ENCODE peak calls at places on chromosomes 6 and 20, in ten cellular contexts. C is brain microvascular endothelial cell, A is colonic mucosa, I is lower leg skin, T is pancreas, E is Caco-2, B is GM06990, Z is PC-3, H is kidney, M is tibial artery. W is an unnamed sample.

GRCh38 chr6:64890609-64891008 is 816.4 kb downstream of the EYS start:
- DNase-seq in H (no peak), Z (peak; percentile 73), I (no peak), T (no peak), A (no peak), E (no peak), M (no peak), B (no peak), C (no peak), W (no peak)

GRCh38 chr20:31569163-31570020 is 35.7 kb upstream of the ID1 start:
- DNase-seq in Z (peak; percentile 59), M (peak; percentile 57), I (no peak), C (no peak), H (no peak), T (peak; percentile 77), E (peak; percentile 75), B (no peak), A (peak; percentile 74), W (no peak)

GRCh38 chr20:63737690-63737939 is 1.2 kb downstream of the LIME1 start:
- DNase-seq in H (no peak), C (no peak), Z (no peak), I (no peak), T (peak; percentile 67), B (no peak), E (no peak), M (no peak), A (no peak), W (no peak)

GRCh38 chr6:104591573-104592334 is 268.0 kb downstream of the HACE1 start:
- DNase-seq in A (no peak), T (no peak), Z (no peak), H (no peak), B (no peak), E (no peak), I (no peak), M (no peak), C (no peak), W (peak; percentile 12)

GRCh38 chr6:28816909-28817807 is 106.6 kb downstream of the TRIM27 start:
- DNase-seq in Z (peak; percentile 69), H (no peak), A (peak; percentile 30), I (no peak), B (peak; percentile 56), M (no peak), C (peak; percentile 90), E (peak; percentile 69), T (no peak), W (peak; percentile 63)

GRCh38 chr6:129543981-129544380 is 166.0 kb downstream of the ARHGAP18 start:
- DNase-seq in C (peak; percentile 53), Z (no peak), H (no peak), B (no peak), E (no peak), A (no peak), T (no peak), I (no peak), M (no peak), W (no peak)

GRCh38 chr6:1395941-1396908 is 6.8 kb downstream of the FOXF2 start:
- DNase-seq in I (no peak), B (no peak), H (no peak), T (no peak), A (no peak), Z (no peak), E (no peak), C (no peak), M (no peak), W (no peak)

GRCh38 chr20:1337441-1337840 is 8.5 kb upstream of the SDCBP2 start:
- DNase-seq in Z (no peak), M (no peak), T (no peak), H (no peak), E (no peak), B (no peak), I (no peak), A (no peak), C (no peak), W (no peak)

GRCh38 chr6:91539451-91539850 is 952.6 kb upstream of the MAP3K7 start:
- DNase-seq in A (no peak), Z (no peak), H (no peak), B (no peak), C (no peak), I (no peak), T (no peak), E (no peak), M (no peak), W (no peak)

GRCh38 chr6:91538622-91539021 is 951.8 kb upstream of the MAP3K7 start:
- DNase-seq in H (no peak), C (no peak), T (no peak), E (no peak), A (no peak), M (no peak), Z (no peak), I (no peak), B (no peak), W (no peak)

DNA sequence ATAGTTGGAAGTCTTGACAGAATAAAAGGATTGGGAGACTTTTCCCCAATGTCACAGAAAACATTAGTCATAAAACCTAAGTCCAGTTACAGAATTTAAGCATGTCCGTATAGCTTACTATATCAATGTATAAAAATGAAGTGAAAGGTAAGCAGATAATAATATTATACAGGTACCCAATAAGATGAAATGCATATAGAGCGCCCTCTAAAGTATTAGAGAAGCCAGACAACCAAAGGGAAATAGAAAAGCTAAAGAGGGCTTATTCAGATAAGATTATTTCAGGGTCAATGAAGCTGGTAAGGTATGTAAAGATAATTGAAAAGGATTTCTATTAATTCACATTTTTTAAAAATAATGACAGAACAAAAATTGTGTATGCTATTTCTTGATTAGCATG is 947.7 kb upstream of the MAP3K7 start:
- DNase-seq in A (no peak), T (no peak), B (no peak), M (no peak), Z (peak; percentile 18), H (no peak), I (no peak), E (no peak), C (no peak), W (no peak)
- TF ChIP-seq CTCF in A (no peak), T (no peak), B (no peak), M (no peak), Z (peak; percentile 53), H (no peak), I (no peak), E (no peak), C (no peak), W (no peak)

GRCh38 chr20:3047486-3048419 is 1.9 kb downstream of the MRPS26 start:
- DNase-seq in I (no peak), H (no peak), M (no peak), B (no peak), A (no peak), T (no peak), E (no peak), Z (no peak), C (no peak), W (no peak)
- H3K4me3 ChIP-seq in I (no peak overlapping the region), H (no peak overlapping the region), M (no peak overlapping the region), B (no peak overlapping the region), A (no peak overlapping the region), T (no peak overlapping the region), E (peak overlapping the region; percentile 96), Z (peak overlapping the region; percentile 93), C (no peak overlapping the region), W (peak overlapping the region; percentile 6)

GRCh38 chr20:62707981-62708521 is 585 bp upstream of the NTSR1 start:
- DNase-seq in E (no peak), A (no peak), M (no peak), B (no peak), Z (peak; percentile 56), H (no peak), C (no peak), T (no peak), I (no peak), W (no peak)
- TF ChIP-seq CTCF in E (peak; percentile 83), A (no peak), M (no peak), B (peak; percentile 30), Z (peak; percentile 56), H (no peak), C (peak; percentile 54), T (no peak), I (no peak), W (peak; percentile 13)

DNA sequence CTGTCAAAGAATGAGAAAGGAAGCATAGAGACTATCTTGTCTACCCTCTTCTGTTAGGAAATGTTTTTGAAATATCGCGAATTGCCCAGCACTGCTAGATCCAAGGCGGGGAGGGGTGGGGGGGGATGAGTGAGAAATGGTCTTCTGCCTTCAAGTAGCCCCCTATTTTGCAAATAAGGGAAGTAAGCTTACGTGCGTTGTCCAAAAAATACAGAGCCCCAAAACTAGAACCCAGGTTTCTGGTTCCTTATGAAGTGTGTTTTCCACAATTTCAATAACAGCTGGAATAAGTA is 923 bp upstream of the ILRUN start:
- DNase-seq in Z (no peak), H (no peak), I (no peak), E (no peak), A (no peak), M (no peak), B (no peak), C (no peak), T (no peak), W (no peak)
- H3K4me3 ChIP-seq in Z (peak overlapping the region; percentile 74), H (peak overlapping the region; percentile 86), I (no peak overlapping the region), E (peak overlapping the region; percentile 74), A (peak overlapping the region; percentile 97), M (peak overlapping the region; percentile 95), B (peak overlapping the region; percentile 92), C (peak overlapping the region; percentile 74), T (no peak overlapping the region), W (peak overlapping the region; percentile 74)

GRCh38 chr6:72140795-72141194 is 254.4 kb downstream of the RIMS1 start:
- DNase-seq in I (no peak), H (no peak), B (no peak), M (no peak), A (no peak), Z (peak; percentile 33), E (no peak), T (no peak), C (no peak), W (no peak)
- TF ChIP-seq CTCF in I (no peak), H (no peak), B (no peak), M (no peak), A (no peak), Z (peak; percentile 44), E (no peak), T (no peak), C (no peak), W (no peak)

DNA sequence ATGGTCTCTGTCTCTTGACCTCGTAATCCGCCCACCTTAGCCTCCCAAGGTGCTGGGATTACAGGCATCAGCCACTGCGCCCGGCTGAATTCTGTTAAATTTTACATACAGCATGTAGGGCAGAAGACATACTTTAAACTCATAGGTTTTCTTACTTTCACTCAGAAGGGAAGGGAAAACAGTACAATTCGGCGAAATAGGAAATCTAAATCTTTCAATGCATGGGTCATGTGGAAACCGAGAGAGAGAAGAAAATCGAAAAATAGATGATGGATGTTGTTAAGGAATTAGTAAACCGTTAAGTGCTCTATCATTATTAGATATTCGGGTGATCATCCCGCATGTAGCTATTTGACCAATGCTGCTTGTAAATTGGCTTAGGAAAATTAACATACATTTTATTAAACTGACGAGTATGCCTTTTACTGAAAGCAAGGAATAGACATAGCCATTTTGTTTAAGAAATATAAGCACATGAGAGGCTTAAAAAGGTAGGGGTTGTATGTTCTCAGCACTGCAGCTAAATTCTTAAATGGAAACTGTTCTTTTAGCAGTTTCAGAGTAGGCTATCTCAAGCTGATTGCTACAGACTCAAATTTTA is 164.7 kb upstream of the AGPAT4 start:
- DNase-seq in C (no peak), B (no peak), H (no peak), T (no peak), I (no peak), Z (no peak), E (no peak), A (no peak), M (no peak), W (no peak)
- H3K4me3 ChIP-seq in C (no peak overlapping the region), B (no peak overlapping the region), H (peak overlapping the region; percentile 42), T (no peak overlapping the region), I (no peak overlapping the region), Z (no peak overlapping the region), E (no peak overlapping the region), A (no peak overlapping the region), M (peak overlapping the region; percentile 6), W (no peak overlapping the region)